ENCODE peak calls at places on chromosomes 5 and 9, in nine cellular contexts. L is NCI-H1092 treated with DMSO at 0.1 percent for 48 hours, K is stomach, P is NCI-H1694 treated with DMSO at 0.1 percent for 48 hours, B is SJCRH30, J is activated T-cell treated with anti-CD3 and anti-CD28 coated beads for 1 hour, V is keratinocyte, N is Panc1, A is BJ. W is an unnamed sample.

GRCh38 chr5:171845857-171846785 is 60.5 kb downstream of the SMIM23 start:
- DNase-seq in K (no peak), P (peak), B (no peak), V (no peak), N (no peak), J (no peak), A (no peak), L (no peak), W (no peak)

GRCh38 chr9:34072868-34073590 is 24.3 kb upstream of the UBAP2 start:
- DNase-seq in B (peak), A (peak), L (no peak), V (no peak), K (peak), N (no peak), J (no peak), P (no peak), W (no peak)

GRCh38 chr5:149397530-149397929 is 18.4 kb upstream of the IL17B start:
- DNase-seq in P (no peak), L (no peak), K (no peak), V (no peak), B (no peak), N (no peak), A (no peak), J (no peak), W (no peak)

GRCh38 chr9:98709968-98710965 is 1.5 kb upstream of the GABBR2 start:
- DNase-seq in A (no peak), P (no peak), J (no peak), V (no peak), K (no peak), L (no peak), B (peak), N (no peak), W (no peak)

GRCh38 chr9:7879551-7880245 is 80.1 kb upstream of the DMAC1 start:
- DNase-seq in L (no peak), N (no peak), K (no peak), B (peak), J (no peak), V (no peak), P (no peak), A (no peak), W (peak)

GRCh38 chr5:165410476-165410875 is 1905.1 kb downstream of the MAT2B start:
- DNase-seq in J (no peak), A (no peak), P (no peak), V (no peak), B (no peak), N (no peak), L (no peak), K (no peak), W (no peak)

GRCh38 chr9:70079364-70080103 is 35.9 kb downstream of the MAMDC2 start:
- DNase-seq in B (no peak), L (peak), P (no peak), A (no peak), V (no peak), N (no peak), K (no peak), J (no peak), W (no peak)

GRCh38 chr9:92668746-92669526 is 995 bp downstream of the IPPK start:
- DNase-seq in J (no peak), K (no peak), P (no peak), V (no peak), B (peak), N (no peak), L (no peak), A (no peak), W (peak)

GRCh38 chr5:90709323-90710148 is 150.9 kb downstream of the ADGRV1 start:
- DNase-seq in J (no peak), K (peak), A (no peak), N (peak), B (peak), V (no peak), P (peak), L (no peak), W (no peak)

GRCh38 chr9:114894206-114894605 is 36.2 kb downstream of the TNFSF8 start:
- DNase-seq in V (no peak), J (no peak), P (no peak), L (no peak), N (no peak), A (peak), B (no peak), K (no peak), W (no peak)

GRCh38 chr5:3104446-3105047 is 353.1 kb upstream of the IRX2 start:
- DNase-seq in A (no peak), N (no peak), V (no peak), B (no peak), P (no peak), L (no peak), K (no peak), J (no peak), W (no peak)

GRCh38 chr9:11199335-11199734 is 586.5 kb upstream of the PTPRD start:
- DNase-seq in V (no peak), A (no peak), B (no peak), K (no peak), P (peak), J (no peak), L (no peak), N (no peak), W (no peak)

GRCh38 chr9:115034801-115035200 is 83.2 kb downstream of the TNC start:
- DNase-seq in N (no peak), K (no peak), V (no peak), B (no peak), P (no peak), A (peak), L (no peak), J (no peak), W (no peak)

GRCh38 chr9:23291001-23291400 is 535.0 kb downstream of the ELAVL2 start:
- DNase-seq in A (no peak), J (no peak), N (no peak), L (no peak), K (no peak), V (no peak), B (no peak), P (no peak), W (no peak)

GRCh38 chr9:122379340-122379739 is 8.5 kb downstream of the PTGS1 start:
- DNase-seq in V (no peak), N (no peak), J (no peak), L (no peak), P (no peak), A (no peak), K (no peak), B (no peak), W (no peak)

GRCh38 chr9:130639866-130640555 is 24.4 kb upstream of the PRDM12 start:
- DNase-seq in L (no peak), N (no peak), V (no peak), P (no peak), A (no peak), K (no peak), J (no peak), B (no peak), W (no peak)

GRCh38 chr5:132270345-132270685 is 12.8 kb downstream of the PDLIM4 start:
- DNase-seq in K (no peak), L (no peak), A (no peak), V (no peak), J (no peak), B (no peak), P (no peak), N (no peak), W (no peak)

GRCh38 chr9:137457406-137458193 is 1.5 kb downstream of the NSMF start:
- DNase-seq in A (no peak), V (no peak), K (peak), P (no peak), N (no peak), J (no peak), L (no peak), B (no peak), W (no peak)

GRCh38 chr9:77215874-77216273 is 38.5 kb downstream of the VPS13A start:
- DNase-seq in L (no peak), N (no peak), V (no peak), J (no peak), K (no peak), P (peak), A (no peak), B (no peak), W (no peak)

GRCh38 chr5:159758189-159758588 is 158.1 kb upstream of the ADRA1B start:
- DNase-seq in B (no peak), J (no peak), L (no peak), K (no peak), P (no peak), V (peak), A (no peak), N (no peak), W (no peak)

GRCh38 chr5:15993334-15993733 is 186.3 kb downstream of the MARCHF11 start:
- DNase-seq in A (no peak), K (no peak), P (no peak), V (peak), J (no peak), B (no peak), L (no peak), N (no peak), W (no peak)

GRCh38 chr9:135478858-135479468 is 619 bp upstream of the PPP1R26 start:
- DNase-seq in J (no peak), K (peak), B (no peak), V (no peak), L (no peak), P (no peak), A (no peak), N (no peak), W (no peak)